ENCODE peak calls at places on chromosomes 16 and 17, in ten cellular contexts. Z, W, O, I, F, H, P, Y, V and Q are unnamed samples.

GRCh38 chr16:56608876-56609462 is 585 bp downstream of the MT2A start:
- DNase-seq in Z (peak), W (no peak), O (no peak), I (no peak), F (peak), H (no peak), P (peak), Y (no peak), V (no peak), Q (peak)

GRCh38 chr16:3022697-3023414 is 886 bp downstream of the HCFC1R1 start:
- DNase-seq in Z (no peak), W (no peak), O (no peak), I (no peak), F (no peak), H (peak), P (peak), Y (no peak), V (no peak), Q (peak)

GRCh38 chr17:27497696-27498095 is 41.4 kb downstream of the KSR1 start:
- DNase-seq in Z (no peak), W (no peak), O (no peak), I (no peak), F (no peak), H (no peak), P (no peak), Y (peak), V (no peak), Q (no peak)

GRCh38 chr17:16923097-16923903 is 48.6 kb downstream of the TNFRSF13B start:
- DNase-seq in Z (no peak), W (no peak), O (no peak), I (peak), F (no peak), H (no peak), P (no peak), Y (peak), V (peak), Q (peak)

GRCh38 chr17:15971882-15972281 is 27.0 kb downstream of the ADORA2B start:
- DNase-seq in Z (no peak), W (no peak), O (no peak), I (no peak), F (no peak), H (no peak), P (no peak), Y (no peak), V (no peak), Q (no peak)

GRCh38 chr16:2205967-2206313 is 686 bp downstream of the MLST8 start:
- DNase-seq in Z (no peak), W (no peak), O (no peak), I (no peak), F (peak), H (no peak), P (no peak), Y (no peak), V (no peak), Q (no peak)

GRCh38 chr17:58513391-58513912 is 986 bp downstream of the MTMR4 start:
- DNase-seq in Z (no peak), W (no peak), O (no peak), I (no peak), F (no peak), H (no peak), P (no peak), Y (no peak), V (no peak), Q (no peak)

GRCh38 chr17:17191961-17192381 is 14.2 kb downstream of the PLD6 start:
- DNase-seq in Z (no peak), W (no peak), O (no peak), I (no peak), F (no peak), H (no peak), P (no peak), Y (no peak), V (no peak), Q (no peak)

GRCh38 chr16:65000654-65001053 is 121.2 kb downstream of the CDH11 start:
- DNase-seq in Z (no peak), W (no peak), O (no peak), I (no peak), F (no peak), H (no peak), P (no peak), Y (no peak), V (no peak), Q (no peak)

GRCh38 chr17:8940866-8941471 is 24.5 kb downstream of the PIK3R5 start:
- DNase-seq in Z (no peak), W (no peak), O (peak), I (no peak), F (no peak), H (no peak), P (no peak), Y (no peak), V (no peak), Q (no peak)

GRCh38 chr16:85240982-85241924 is 129.0 kb upstream of the CIBAR2 start:
- DNase-seq in Z (no peak), W (no peak), O (no peak), I (no peak), F (no peak), H (no peak), P (peak), Y (no peak), V (no peak), Q (no peak)

GRCh38 chr17:75693500-75694481 is 26.7 kb downstream of the SAP30BP start:
- DNase-seq in Z (no peak), W (no peak), O (peak), I (peak), F (peak), H (peak), P (no peak), Y (peak), V (peak), Q (peak)

GRCh38 chr17:57785032-57785431 is 39.9 kb upstream of the CCDC182 start:
- DNase-seq in Z (peak), W (no peak), O (peak), I (no peak), F (peak), H (peak), P (no peak), Y (no peak), V (peak), Q (no peak)

GRCh38 chr17:2794116-2794803 is 2.0 kb upstream of the RAP1GAP2 start:
- DNase-seq in Z (no peak), W (no peak), O (no peak), I (no peak), F (no peak), H (no peak), P (peak), Y (no peak), V (no peak), Q (no peak)

GRCh38 chr16:1602285-1602684 is 9.6 kb downstream of the IFT140 start:
- DNase-seq in Z (no peak), W (no peak), O (no peak), I (no peak), F (peak), H (no peak), P (no peak), Y (peak), V (no peak), Q (no peak)

GRCh38 chr17:68462381-68463210 is 5.3 kb upstream of the WIPI1 start:
- DNase-seq in Z (peak), W (no peak), O (peak), I (peak), F (peak), H (peak), P (peak), Y (no peak), V (peak), Q (no peak)

GRCh38 chr16:50933257-50933656 is 191.4 kb downstream of the CYLD start:
- DNase-seq in Z (no peak), W (no peak), O (no peak), I (no peak), F (no peak), H (no peak), P (no peak), Y (no peak), V (no peak), Q (no peak)

GRCh38 chr16:74601131-74601871 is 5.6 kb downstream of the GLG1 start:
- DNase-seq in Z (peak), W (no peak), O (no peak), I (no peak), F (no peak), H (no peak), P (peak), Y (no peak), V (peak), Q (no peak)

GRCh38 chr17:74677558-74678466 is 34.9 kb downstream of the CD300LF start:
- DNase-seq in Z (no peak), W (no peak), O (peak), I (no peak), F (no peak), H (peak), P (no peak), Y (no peak), V (no peak), Q (no peak)

GRCh38 chr16:67571981-67572431 is 9.7 kb downstream of the CTCF start:
- DNase-seq in Z (no peak), W (no peak), O (no peak), I (no peak), F (no peak), H (peak), P (no peak), Y (no peak), V (no peak), Q (no peak)

GRCh38 chr16:4772351-4772750 is 5.4 kb upstream of the ZNF500 start:
- DNase-seq in Z (no peak), W (no peak), O (no peak), I (no peak), F (no peak), H (no peak), P (no peak), Y (no peak), V (no peak), Q (no peak)

GRCh38 chr17:2394775-2395191 is 6.1 kb downstream of the MNT start:
- DNase-seq in Z (no peak), W (no peak), O (peak), I (no peak), F (peak), H (no peak), P (no peak), Y (peak), V (no peak), Q (peak)

GRCh38 chr16:75244225-75244792 is 7.1 kb downstream of the BCAR1 start:
- DNase-seq in Z (no peak), W (no peak), O (no peak), I (no peak), F (peak), H (peak), P (peak), Y (no peak), V (peak), Q (no peak)

GRCh38 chr16:12468552-12468951 is 335.1 kb downstream of the CPPED1 start:
- DNase-seq in Z (no peak), W (no peak), O (peak), I (peak), F (no peak), H (no peak), P (no peak), Y (no peak), V (no peak), Q (no peak)
- TF ChIP-seq CTCF in Z (no peak), W (no peak), O (peak), I (peak), F (no peak), H (no peak), P (no peak), Y (no peak), V (no peak), Q (no peak)

GRCh38 chr17:42879596-42879985 is 21.0 kb upstream of the G6PC1 start:
- DNase-seq in Z (no peak), W (no peak), O (no peak), I (no peak), F (no peak), H (peak), P (no peak), Y (no peak), V (no peak), Q (no peak)

GRCh38 chr17:42877037-42877436 is 23.6 kb upstream of the G6PC1 start:
- DNase-seq in Z (no peak), W (no peak), O (no peak), I (no peak), F (no peak), H (no peak), P (no peak), Y (no peak), V (no peak), Q (no peak)

GRCh38 chr17:42880776-42881175 is 19.8 kb upstream of the G6PC1 start:
- DNase-seq in Z (no peak), W (no peak), O (no peak), I (no peak), F (no peak), H (no peak), P (no peak), Y (no peak), V (no peak), Q (no peak)

GRCh38 chr17:42878924-42879595 is 21.5 kb upstream of the G6PC1 start:
- DNase-seq in Z (no peak), W (no peak), O (no peak), I (no peak), F (no peak), H (no peak), P (no peak), Y (no peak), V (no peak), Q (no peak)

GRCh38 chr17:42878123-42878880 is 22.3 kb upstream of the G6PC1 start:
- DNase-seq in Z (no peak), W (no peak), O (peak), I (peak), F (no peak), H (no peak), P (no peak), Y (no peak), V (peak), Q (peak)
- TF ChIP-seq CTCF in Z (no peak), W (no peak), O (peak), I (no peak), F (no peak), H (peak), P (no peak), Y (no peak), V (no peak), Q (no peak)

GRCh38 chr16:55323637-55324490 is at the start of gene IRX6:
- DNase-seq in Z (no peak), W (no peak), O (peak), I (peak), F (peak), H (peak), P (no peak), Y (peak), V (no peak), Q (peak)
- TF ChIP-seq CTCF in Z (no peak), W (peak), O (peak), I (peak), F (no peak), H (peak), P (peak), Y (peak), V (no peak), Q (no peak)

GRCh38 chr17:56319531-56319930 is 166.3 kb downstream of the ANKFN1 start:
- DNase-seq in Z (no peak), W (no peak), O (no peak), I (no peak), F (no peak), H (peak), P (peak), Y (no peak), V (no peak), Q (no peak)
- TF ChIP-seq CTCF in Z (peak), W (peak), O (peak), I (peak), F (peak), H (no peak), P (peak), Y (peak), V (peak), Q (peak)

DNA sequence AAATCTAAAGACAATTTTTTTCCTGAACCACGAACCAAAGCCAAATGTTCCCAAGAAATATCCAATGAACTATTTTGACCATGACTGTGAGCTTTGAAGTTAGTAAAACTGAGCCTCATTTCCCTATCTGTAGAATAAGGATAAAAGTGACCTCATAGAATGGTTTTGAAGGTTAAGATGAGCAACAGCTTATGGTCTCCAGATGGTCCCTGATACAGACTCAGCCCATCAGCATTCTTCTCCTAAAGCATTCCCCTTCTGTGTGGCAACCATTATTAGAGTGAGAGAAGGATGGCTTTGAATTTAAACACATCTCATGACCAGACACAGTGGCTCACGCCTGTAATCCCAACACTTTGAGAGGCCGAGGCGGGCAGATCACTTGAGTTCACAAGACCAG is 70.1 kb downstream of the COPRS start:
- DNase-seq in Z (no peak), W (no peak), O (no peak), I (no peak), F (no peak), H (no peak), P (no peak), Y (no peak), V (no peak), Q (no peak)
- TF ChIP-seq CTCF in Z (no peak), W (no peak), O (no peak), I (no peak), F (no peak), H (no peak), P (no peak), Y (no peak), V (no peak), Q (no peak)